ENCODE peak calls at places on chromosome 4, in seven cellular contexts. One of them, this sample, is unnamed.

GRCh38 chr4:94798808-94799207 is 41.1 kb downstream of the BMPR1B start:
- DNase-seq in WTC11: no peak
- DNase-seq in A549: no peak
- DNase-seq in HepG2: no peak
- DNase-seq in endothelial cell of umbilical vein: peak; percentile 29
- DNase-seq in HCT116: no peak
- DNase-seq in SK-N-SH: no peak
- DNase-seq in this sample: no peak

GRCh38 chr4:183492791-183493221 is 12.1 kb upstream of the ING2 start:
- DNase-seq in A549: no peak
- DNase-seq in SK-N-SH: no peak
- DNase-seq in endothelial cell of umbilical vein: peak; percentile 35
- DNase-seq in HCT116: no peak
- DNase-seq in HepG2: no peak
- DNase-seq in WTC11: no peak
- DNase-seq in this sample: no peak

GRCh38 chr4:182879913-182880312 is 37.3 kb downstream of the DCTD start:
- DNase-seq in SK-N-SH: no peak
- DNase-seq in WTC11: no peak
- DNase-seq in HCT116: no peak
- DNase-seq in endothelial cell of umbilical vein: no peak
- DNase-seq in HepG2: no peak
- DNase-seq in A549: no peak
- DNase-seq in this sample: no peak

GRCh38 chr4:141047228-141047884 is 85.9 kb downstream of the RNF150 start:
- DNase-seq in HepG2: no peak
- DNase-seq in SK-N-SH: peak; percentile 17
- DNase-seq in HCT116: no peak
- DNase-seq in A549: no peak
- DNase-seq in endothelial cell of umbilical vein: no peak
- DNase-seq in WTC11: no peak
- DNase-seq in this sample: no peak

GRCh38 chr4:107497054-107497453 is 223.0 kb downstream of the PAPSS1 start:
- DNase-seq in WTC11: no peak
- DNase-seq in SK-N-SH: no peak
- DNase-seq in endothelial cell of umbilical vein: no peak
- DNase-seq in HepG2: no peak
- DNase-seq in HCT116: no peak
- DNase-seq in A549: no peak
- DNase-seq in this sample: no peak

GRCh38 chr4:181822005-181822375 is 421.2 kb upstream of the TENM3 start:
- DNase-seq in WTC11: no peak
- DNase-seq in HepG2: no peak
- DNase-seq in endothelial cell of umbilical vein: no peak
- DNase-seq in SK-N-SH: peak; percentile 23
- DNase-seq in A549: no peak
- DNase-seq in HCT116: no peak
- DNase-seq in this sample: no peak

GRCh38 chr4:8330821-8331566 is 61.4 kb downstream of the HTRA3 start:
- DNase-seq in WTC11: no peak
- DNase-seq in endothelial cell of umbilical vein: no peak
- DNase-seq in A549: no peak
- DNase-seq in HCT116: no peak
- DNase-seq in HepG2: no peak
- DNase-seq in SK-N-SH: no peak
- DNase-seq in this sample: no peak

GRCh38 chr4:79258614-79259176 is 67.2 kb downstream of the NAA11 start:
- DNase-seq in HCT116: no peak
- DNase-seq in SK-N-SH: no peak
- DNase-seq in WTC11: no peak
- DNase-seq in HepG2: no peak
- DNase-seq in endothelial cell of umbilical vein: no peak
- DNase-seq in A549: no peak
- DNase-seq in this sample: no peak

GRCh38 chr4:33924801-33925200 is 2319.5 kb downstream of the ARAP2 start:
- DNase-seq in HepG2: no peak
- DNase-seq in endothelial cell of umbilical vein: no peak
- DNase-seq in HCT116: no peak
- DNase-seq in SK-N-SH: no peak
- DNase-seq in WTC11: no peak
- DNase-seq in A549: no peak
- DNase-seq in this sample: no peak

GRCh38 chr4:100816646-100817045 is 298.8 kb upstream of the EMCN start:
- DNase-seq in HCT116: no peak
- DNase-seq in A549: no peak
- DNase-seq in HepG2: no peak
- DNase-seq in SK-N-SH: no peak
- DNase-seq in WTC11: no peak
- DNase-seq in endothelial cell of umbilical vein: no peak
- DNase-seq in this sample: no peak

GRCh38 chr4:144705861-144706590 is 60.1 kb downstream of the HHIP start:
- DNase-seq in A549: no peak
- DNase-seq in WTC11: no peak
- DNase-seq in endothelial cell of umbilical vein: no peak
- DNase-seq in SK-N-SH: no peak
- DNase-seq in HCT116: no peak
- DNase-seq in HepG2: no peak
- DNase-seq in this sample: no peak

GRCh38 chr4:150305995-150306394 is 227.8 kb downstream of the DCLK2 start:
- DNase-seq in SK-N-SH: no peak
- DNase-seq in A549: no peak
- DNase-seq in endothelial cell of umbilical vein: peak; percentile 80
- DNase-seq in HepG2: no peak
- DNase-seq in HCT116: no peak
- DNase-seq in WTC11: no peak
- DNase-seq in this sample: no peak

GRCh38 chr4:156346959-156347385 is 393.3 kb upstream of the CTSO start:
- DNase-seq in HCT116: peak; percentile 61
- DNase-seq in WTC11: no peak
- DNase-seq in HepG2: no peak
- DNase-seq in endothelial cell of umbilical vein: no peak
- DNase-seq in A549: no peak
- DNase-seq in SK-N-SH: no peak
- DNase-seq in this sample: no peak

GRCh38 chr4:165355900-165356300 is 22.9 kb upstream of the CPE start:
- DNase-seq in SK-N-SH: peak; percentile 47
- DNase-seq in HepG2: peak; percentile 72
- DNase-seq in A549: no peak
- DNase-seq in endothelial cell of umbilical vein: peak; percentile 50
- DNase-seq in WTC11: peak; percentile 63
- DNase-seq in HCT116: peak; percentile 59
- DNase-seq in this sample: peak; percentile 56

GRCh38 chr4:14520171-14520570 is 482.1 kb upstream of the CPEB2 start:
- DNase-seq in WTC11: no peak
- DNase-seq in HCT116: no peak
- DNase-seq in HepG2: no peak
- DNase-seq in A549: no peak
- DNase-seq in SK-N-SH: peak; percentile 1
- DNase-seq in endothelial cell of umbilical vein: no peak
- DNase-seq in this sample: no peak

GRCh38 chr4:6608758-6609414 is 31.6 kb upstream of the MRFAP1 start:
- DNase-seq in endothelial cell of umbilical vein: no peak
- DNase-seq in SK-N-SH: no peak
- DNase-seq in WTC11: peak; percentile 38
- DNase-seq in HepG2: no peak
- DNase-seq in HCT116: no peak
- DNase-seq in A549: no peak
- DNase-seq in this sample: peak; percentile 42
- TF ChIP-seq MAX in endothelial cell of umbilical vein: no peak
- TF ChIP-seq MAX in SK-N-SH: no peak
- TF ChIP-seq MAX in WTC11: no peak
- TF ChIP-seq MAX in HepG2: no peak
- TF ChIP-seq MAX in HCT116: no peak
- TF ChIP-seq MAX in A549: no peak
- TF ChIP-seq MAX in this sample: no peak

DNA sequence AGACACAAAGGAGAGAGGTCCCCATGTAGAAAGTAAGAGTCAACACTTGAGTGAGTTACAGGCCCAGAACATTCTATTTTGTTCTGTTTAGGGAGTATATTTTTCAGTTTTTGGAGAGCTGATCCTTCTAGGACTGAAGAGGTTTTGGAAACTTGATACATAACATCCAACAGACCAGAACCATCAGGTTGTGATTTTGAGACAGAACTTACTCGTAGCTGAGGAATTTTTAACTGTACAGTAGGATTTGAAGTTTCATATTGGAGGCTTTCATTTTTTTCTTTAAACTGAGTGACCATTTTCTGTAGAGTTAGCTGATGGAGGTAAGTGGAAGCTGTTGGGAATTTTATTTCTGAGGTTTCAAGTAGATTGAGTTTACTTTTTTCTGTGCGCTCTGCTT is 73.3 kb downstream of the NCAPG start:
- DNase-seq in endothelial cell of umbilical vein: no peak
- DNase-seq in WTC11: no peak
- DNase-seq in SK-N-SH: no peak
- DNase-seq in A549: no peak
- DNase-seq in HCT116: no peak
- DNase-seq in HepG2: no peak
- DNase-seq in this sample: no peak
- TF ChIP-seq MAX in endothelial cell of umbilical vein: no peak
- TF ChIP-seq MAX in WTC11: no peak
- TF ChIP-seq MAX in SK-N-SH: no peak
- TF ChIP-seq MAX in A549: no peak
- TF ChIP-seq MAX in HCT116: no peak
- TF ChIP-seq MAX in HepG2: no peak
- TF ChIP-seq MAX in this sample: no peak

DNA sequence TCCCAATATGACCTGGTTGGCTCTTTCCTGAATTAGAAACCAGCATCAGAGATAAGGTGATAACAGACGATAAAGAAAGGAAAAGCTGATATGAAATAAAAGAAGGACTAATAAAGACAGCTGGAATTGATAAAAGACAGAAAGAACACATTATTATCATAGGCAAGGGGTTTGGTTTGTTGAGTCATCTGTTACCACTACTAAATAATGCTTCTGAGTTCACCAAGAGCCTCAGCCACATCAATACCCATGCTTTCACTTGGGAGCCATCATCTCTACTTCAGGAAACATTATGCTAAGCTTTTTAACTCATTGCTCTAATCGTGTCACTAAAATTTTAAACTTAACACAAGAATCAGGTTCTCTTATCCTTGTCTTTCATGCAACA is 27.6 kb downstream of the ANXA5 start:
- DNase-seq in WTC11: no peak
- DNase-seq in A549: no peak
- DNase-seq in HCT116: no peak
- DNase-seq in endothelial cell of umbilical vein: no peak
- DNase-seq in SK-N-SH: no peak
- DNase-seq in HepG2: no peak
- DNase-seq in this sample: no peak
- TF ChIP-seq MAX in WTC11: no peak
- TF ChIP-seq MAX in A549: no peak
- TF ChIP-seq MAX in HCT116: no peak
- TF ChIP-seq MAX in endothelial cell of umbilical vein: no peak
- TF ChIP-seq MAX in SK-N-SH: no peak
- TF ChIP-seq MAX in HepG2: no peak
- TF ChIP-seq MAX in this sample: no peak

GRCh38 chr4:3408793-3409330 is 32.9 kb upstream of the HGFAC start:
- DNase-seq in endothelial cell of umbilical vein: no peak
- DNase-seq in HCT116: no peak
- DNase-seq in WTC11: no peak
- DNase-seq in HepG2: no peak
- DNase-seq in A549: no peak
- DNase-seq in SK-N-SH: peak; percentile 59
- DNase-seq in this sample: no peak
- TF ChIP-seq MAX in endothelial cell of umbilical vein: no peak
- TF ChIP-seq MAX in HCT116: no peak
- TF ChIP-seq MAX in WTC11: no peak
- TF ChIP-seq MAX in HepG2: no peak
- TF ChIP-seq MAX in A549: no peak
- TF ChIP-seq MAX in SK-N-SH: no peak
- TF ChIP-seq MAX in this sample: no peak